ENCODE peak calls at places on chromosomes 4 and X, in four cellular contexts. C is M059J, R is GM13976, H is AG08396. F is an unnamed sample.

GRCh38 chrX:54357414-54358377 is at the start of gene WNK3:
- DNase-seq in H (peak), R (peak), C (peak), F (peak)

GRCh38 chr4:77155631-77156345 is 1.2 kb upstream of the CCNG2 start:
- DNase-seq in R (no peak), C (no peak), H (no peak), F (no peak)

GRCh38 chr4:115944146-115944905 is 830.9 kb upstream of the NDST4 start:
- DNase-seq in C (peak), H (no peak), R (no peak), F (no peak)

GRCh38 chrX:10505726-10506125 is 114.7 kb downstream of the MID1 start:
- DNase-seq in C (no peak), R (no peak), H (no peak), F (no peak)

GRCh38 chr4:143721317-143721716 is 20.8 kb upstream of the FREM3 start:
- DNase-seq in R (no peak), C (peak), H (no peak), F (no peak)

GRCh38 chr4:151690884-151691283 is 69.9 kb downstream of the GATB start:
- DNase-seq in R (no peak), C (no peak), H (no peak), F (no peak)

GRCh38 chr4:147138171-147138570 is 192.5 kb upstream of the TTC29 start:
- DNase-seq in C (peak), H (peak), R (no peak), F (no peak)

GRCh38 chr4:5370286-5370685 is 319.0 kb downstream of the STK32B start:
- DNase-seq in C (peak), H (no peak), R (no peak), F (peak)

GRCh38 chr4:174865418-174865985 is 36.5 kb upstream of the GLRA3 start:
- DNase-seq in H (no peak), C (peak), R (no peak), F (no peak)